ENCODE peak calls at places on chromosomes 7 and 10, in ten cellular contexts. H, Z, C, Q, Y, F, S, K, D and L are unnamed samples. For H3K36me3, the result is how much of the 10 kb centered on the place peaks cover.

GRCh38 chr7:108181073-108181985 is 51.2 kb upstream of the LAMB4 start:
- DNase-seq in K (no peak), Z (no peak), Y (peak), C (peak), F (peak), D (no peak), H (peak), Q (no peak), S (peak), L (no peak)

GRCh38 chr7:142481548-142481947 is 223.7 kb upstream of the PRSS58 start:
- DNase-seq in Q (no peak), D (no peak), F (no peak), C (no peak), Y (peak), Z (no peak), K (no peak), S (no peak), H (peak), L (no peak)

GRCh38 chr7:76386691-76387260 is 22.7 kb downstream of the SSC4D start:
- DNase-seq in C (no peak), H (peak), F (no peak), K (no peak), D (no peak), Z (no peak), Y (no peak), Q (no peak), S (no peak), L (no peak)

GRCh38 chr10:122637371-122637770 is 62.3 kb downstream of the C10orf120 start:
- DNase-seq in S (peak), C (no peak), Q (no peak), D (no peak), F (no peak), Z (no peak), H (no peak), K (peak), Y (no peak), L (peak)

GRCh38 chr7:116500071-116500853 is 724 bp downstream of the CAV2 start:
- DNase-seq in Q (no peak), D (peak), Y (no peak), S (peak), F (peak), Z (no peak), H (peak), K (peak), C (no peak), L (peak)

GRCh38 chr7:138245682-138246081 is 169.4 kb downstream of the AKR1D1 start:
- DNase-seq in Q (no peak), C (no peak), S (no peak), H (no peak), F (no peak), Z (no peak), D (no peak), K (no peak), Y (no peak), L (no peak)

GRCh38 chr10:34721201-34721840 is 93.8 kb downstream of the PARD3 start:
- DNase-seq in K (no peak), Y (peak), S (no peak), Q (no peak), C (no peak), D (no peak), H (peak), Z (no peak), F (peak), L (no peak)

GRCh38 chr10:1886039-1886438 is 148.7 kb upstream of the ADARB2 start:
- DNase-seq in F (no peak), H (no peak), Z (no peak), K (no peak), D (no peak), S (no peak), C (no peak), Q (no peak), Y (no peak), L (no peak)

GRCh38 chr7:155553871-155554270 is 7.5 kb upstream of the CNPY1 start:
- DNase-seq in Y (no peak), Z (no peak), D (no peak), C (no peak), H (no peak), F (no peak), S (no peak), K (no peak), Q (no peak), L (no peak)

GRCh38 chr10:75170215-75170614 is 40.4 kb upstream of the VDAC2 start:
- DNase-seq in K (no peak), C (no peak), H (no peak), D (no peak), S (no peak), Q (no peak), F (no peak), Y (no peak), Z (no peak), L (no peak)

GRCh38 chr7:121164247-121164646 is 164.6 kb upstream of the WNT16 start:
- DNase-seq in K (no peak), Q (no peak), Y (no peak), F (peak), H (no peak), Z (no peak), C (no peak), D (no peak), S (no peak), L (no peak)

GRCh38 chr7:158957507-158957900 is 101.1 kb downstream of the DYNC2I1 start:
- DNase-seq in Y (no peak), S (no peak), K (no peak), F (no peak), Z (no peak), Q (no peak), C (no peak), H (no peak), D (no peak), L (no peak)
- H3K4me3 ChIP-seq in Y (no peak), S (no peak), K (peak), F (no peak), Z (no peak), Q (peak), C (no peak), H (no peak), D (no peak), L (no peak)

GRCh38 chr7:1883834-1884582 is 213.9 kb downstream of the ELFN1 start:
- DNase-seq in H (no peak), Q (peak), F (no peak), K (peak), C (no peak), Z (no peak), S (no peak), D (no peak), Y (no peak), L (no peak)

GRCh38 chr7:1882451-1882850 is 212.4 kb downstream of the ELFN1 start:
- DNase-seq in C (no peak), Z (no peak), K (no peak), H (no peak), Q (peak), F (no peak), S (no peak), Y (no peak), D (no peak), L (no peak)

GRCh38 chr7:1884583-1885350 is 214.7 kb downstream of the ELFN1 start:
- DNase-seq in D (no peak), C (no peak), K (no peak), H (peak), S (no peak), F (no peak), Y (no peak), Z (no peak), Q (peak), L (no peak)

GRCh38 chr7:1883031-1883761 is 213.1 kb downstream of the ELFN1 start:
- DNase-seq in S (no peak), D (no peak), Q (peak), F (peak), K (no peak), Z (no peak), Y (peak), H (peak), C (no peak), L (no peak)

DNA sequence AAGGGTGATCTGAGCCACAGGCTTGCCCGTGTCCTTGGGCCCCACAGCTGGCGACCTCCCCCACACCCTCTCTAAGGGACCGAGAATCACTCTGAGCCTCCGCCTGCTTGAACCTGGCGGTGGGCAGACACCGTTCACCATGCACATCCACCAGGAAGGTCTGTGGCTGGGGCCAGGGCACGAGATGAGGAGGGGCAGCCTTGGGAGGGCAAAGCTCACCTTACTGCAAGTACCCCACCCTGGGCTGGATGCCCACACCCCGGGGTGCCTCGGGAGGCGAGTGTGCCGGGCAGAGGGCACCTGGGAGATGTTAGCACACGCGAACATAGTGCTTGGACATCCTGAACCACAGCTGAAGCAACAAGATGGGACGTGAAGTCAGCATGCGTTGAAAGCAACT is 211.9 kb downstream of the ELFN1 start:
- DNase-seq in C (no peak), Z (no peak), Y (no peak), K (no peak), Q (peak), S (no peak), D (no peak), F (no peak), H (no peak), L (no peak)
- TF ChIP-seq CTCF in C (no peak), Z (no peak), Y (no peak), K (no peak), Q (no peak), S (no peak), D (no peak), F (no peak), H (no peak), L (no peak)

DNA sequence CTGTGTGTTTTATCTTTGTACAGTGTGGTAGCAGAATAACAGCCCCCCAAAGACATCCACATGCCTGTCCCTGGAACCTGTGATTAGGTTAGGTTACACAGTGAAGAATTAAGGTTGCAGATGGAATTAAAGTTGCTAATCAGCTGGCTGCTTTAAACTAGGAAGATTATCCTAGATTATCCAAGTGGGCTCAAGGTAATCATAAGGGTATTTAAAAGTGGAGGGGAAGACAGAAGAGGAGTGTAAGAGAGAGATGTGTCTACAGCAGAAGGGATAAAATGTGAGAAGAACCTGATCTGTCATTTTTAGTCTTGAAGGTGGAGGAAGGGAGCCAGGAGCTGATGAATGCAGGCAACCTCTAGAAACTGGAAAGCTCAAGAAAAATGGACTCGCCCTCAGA is 117.6 kb downstream of the ARHGAP22 start:
- DNase-seq in S (no peak), C (no peak), Q (no peak), Z (no peak), H (no peak), Y (no peak), F (no peak), D (no peak), K (no peak), L (no peak)
- H3K36me3 ChIP-seq in S (under half), C (under half), Q (under half), Z (under half), H (under half), Y (under half), F (under half), D (under half), K (under half), L (under half)

DNA sequence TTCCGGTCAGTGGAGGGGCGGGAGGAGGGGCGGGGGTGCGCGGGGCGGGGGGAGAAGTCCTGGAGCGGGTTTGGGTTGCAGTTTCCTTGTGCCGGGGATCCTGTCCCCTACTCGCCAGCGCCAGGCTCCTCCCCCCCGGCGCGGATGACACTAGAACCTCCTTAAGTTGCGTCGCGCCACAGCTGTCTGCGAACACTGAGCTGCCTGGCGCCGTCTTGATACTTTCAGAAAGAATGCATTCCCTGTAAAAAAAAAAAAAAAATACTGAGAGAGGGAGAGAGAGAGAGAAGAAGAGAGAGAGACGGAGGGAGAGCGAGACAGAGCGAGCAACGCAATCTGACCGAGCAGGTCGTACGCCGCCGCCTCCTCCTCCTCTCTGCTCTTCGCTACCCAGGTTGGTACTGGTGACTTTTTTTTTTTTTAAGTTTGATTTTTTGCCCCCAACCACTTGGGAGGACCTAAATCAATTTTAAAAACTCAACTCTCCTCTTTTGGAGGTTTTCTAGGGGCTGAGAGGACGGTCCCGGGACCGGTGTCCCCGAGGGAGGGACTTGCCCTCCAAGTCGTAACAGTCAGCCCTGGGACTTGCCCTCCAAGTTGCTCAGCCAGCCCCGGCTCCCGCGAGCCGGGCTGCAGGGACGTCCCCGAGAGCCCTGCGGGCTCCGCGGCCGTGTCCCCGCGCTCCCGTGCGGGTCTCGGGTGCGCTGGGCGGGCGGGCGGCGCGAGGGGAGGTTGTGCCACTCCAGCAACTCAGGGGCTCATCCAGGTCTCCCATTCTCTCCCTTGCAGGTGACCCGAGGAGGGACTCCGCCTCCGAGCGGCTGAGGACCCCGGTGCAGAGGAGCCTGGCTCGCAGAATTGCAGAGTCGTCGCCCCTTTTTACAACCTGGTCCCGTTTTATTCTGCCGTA is at the start of gene GATA3:
- DNase-seq in D (peak), S (peak), C (no peak), Y (no peak), F (peak), Z (no peak), H (peak), Q (peak), K (peak), L (no peak)
- H3K4me3 ChIP-seq in D (peak), S (no peak), C (peak), Y (peak), F (peak), Z (peak), H (peak), Q (peak), K (peak), L (peak)